ENCODE peak calls at places on chromosomes 5 and 9, in nine cellular contexts. T is osteoblast; A is NCI-H748 treated with DMSO at 0.1 percent for 48 hours; D is AG10803; R is mucosa of gallbladder; G is AG08396; F is stimulated activated CD4-positive, alpha-beta T cell treated with anti-CD3 and anti-CD28 coated beads, TNF-alpha, amount 100 ng/mL, for 24 hours; C is fibroblast of pulmonary artery; J is endothelial cell of umbilical vein. X is an unnamed sample.

GRCh38 chr5:178297751-178298150 is 65.1 kb upstream of the PHYKPL start:
- DNase-seq in T (peak; percentile 45), A (no peak), D (no peak), R (no peak), G (no peak), F (no peak), C (no peak), J (no peak), X (no peak)

GRCh38 chr5:133977161-133977787 is 8.8 kb upstream of the C5orf15 start:
- DNase-seq in T (no peak), A (no peak), D (no peak), R (no peak), G (no peak), F (no peak), C (no peak), J (no peak), X (no peak)

GRCh38 chr5:134131578-134132350 is 17.3 kb downstream of the TCF7 start:
- DNase-seq in T (peak; percentile 26), A (no peak), D (no peak), R (no peak), G (no peak), F (no peak), C (no peak), J (no peak), X (no peak)

GRCh38 chr5:135568923-135569360 is 9.8 kb downstream of the CXCL14 start:
- DNase-seq in T (peak; percentile 27), A (no peak), D (no peak), R (no peak), G (no peak), F (no peak), C (no peak), J (no peak), X (no peak)

GRCh38 chr9:87213948-87214347 is 266.6 kb upstream of the GAS1 start:
- DNase-seq in T (peak; percentile 75), A (no peak), D (peak; percentile 34), R (no peak), G (no peak), F (no peak), C (no peak), J (no peak), X (no peak)

GRCh38 chr5:172854451-172854871 is 20.4 kb downstream of the ERGIC1 start:
- DNase-seq in T (peak; percentile 91), A (no peak), D (peak; percentile 53), R (peak; percentile 71), G (no peak), F (no peak), C (no peak), J (peak; percentile 70), X (no peak)

GRCh38 chr9:37127018-37127417 is 6.6 kb downstream of the ZCCHC7 start:
- DNase-seq in T (no peak), A (no peak), D (no peak), R (no peak), G (no peak), F (no peak), C (no peak), J (no peak), X (no peak)

GRCh38 chr9:21362287-21362686 is 5.6 kb downstream of the IFNA13 start:
- DNase-seq in T (no peak), A (no peak), D (no peak), R (no peak), G (no peak), F (no peak), C (no peak), J (no peak), X (no peak)

GRCh38 chr5:173786296-173787187 is 101.6 kb upstream of the CPEB4 start:
- DNase-seq in T (peak; percentile 14), A (no peak), D (no peak), R (no peak), G (no peak), F (no peak), C (no peak), J (no peak), X (no peak)

GRCh38 chr9:128587453-128587852 is 35.1 kb downstream of the SPTAN1 start:
- DNase-seq in T (no peak), A (no peak), D (no peak), R (no peak), G (no peak), F (peak; percentile 22), C (no peak), J (no peak), X (no peak)

GRCh38 chr9:99451121-99451606 is 229.1 kb downstream of the SEC61B start:
- DNase-seq in T (no peak), A (no peak), D (peak; percentile 70), R (no peak), G (no peak), F (no peak), C (no peak), J (no peak), X (peak; percentile 34)

GRCh38 chr9:18666348-18666747 is 192.4 kb downstream of the ADAMTSL1 start:
- DNase-seq in T (no peak), A (no peak), D (peak; percentile 56), R (no peak), G (peak; percentile 13), F (no peak), C (peak; percentile 26), J (no peak), X (no peak)

GRCh38 chr5:155475318-155475717 is 461.8 kb downstream of the KIF4B start:
- DNase-seq in T (no peak), A (no peak), D (no peak), R (no peak), G (no peak), F (no peak), C (no peak), J (no peak), X (no peak)

GRCh38 chr5:159773062-159773924 is 143.0 kb upstream of the ADRA1B start:
- DNase-seq in T (peak; percentile 98), A (peak; percentile 23), D (peak; percentile 84), R (peak; percentile 64), G (peak; percentile 91), F (peak; percentile 70), C (peak; percentile 84), J (peak; percentile 41), X (peak; percentile 39)

GRCh38 chr5:76849767-76850291 is at the start of gene S100Z:
- DNase-seq in T (no peak), A (no peak), D (no peak), R (no peak), G (no peak), F (peak; percentile 16), C (peak; percentile 20), J (no peak), X (no peak)

GRCh38 chr5:80686757-80687156 is 32.0 kb upstream of the DHFR start:
- DNase-seq in T (no peak), A (no peak), D (peak; percentile 20), R (no peak), G (peak; percentile 12), F (no peak), C (peak; percentile 46), J (peak; percentile 27), X (no peak)

GRCh38 chr9:88043647-88044046 is 69.3 kb upstream of the CDK20 start:
- DNase-seq in T (no peak), A (no peak), D (no peak), R (no peak), G (no peak), F (no peak), C (no peak), J (no peak), X (no peak)

GRCh38 chr5:77748160-77748559 is 28.0 kb downstream of the TBCA start:
- DNase-seq in T (no peak), A (no peak), D (no peak), R (no peak), G (no peak), F (no peak), C (no peak), J (no peak), X (no peak)

GRCh38 chr5:164052536-164053090 is 547.2 kb downstream of the MAT2B start:
- DNase-seq in T (no peak), A (no peak), D (no peak), R (no peak), G (no peak), F (no peak), C (peak; percentile 47), J (peak; percentile 2), X (no peak)

GRCh38 chr5:167995844-167996400 is 295.5 kb upstream of the WWC1 start:
- DNase-seq in T (no peak), A (no peak), D (peak; percentile 29), R (no peak), G (no peak), F (no peak), C (no peak), J (no peak), X (no peak)

GRCh38 chr5:103513696-103514095 is 48.9 kb downstream of the NUDT12 start:
- DNase-seq in T (no peak), A (no peak), D (no peak), R (no peak), G (no peak), F (no peak), C (no peak), J (no peak), X (no peak)

GRCh38 chr5:55226934-55227737 is at the start of gene MCIDAS:
- DNase-seq in T (peak; percentile 96), A (peak; percentile 36), D (peak; percentile 13), R (peak; percentile 57), G (peak; percentile 51), F (peak; percentile 43), C (no peak), J (peak; percentile 56), X (no peak)

GRCh38 chr9:2778816-2779215 is 61.5 kb downstream of the KCNV2 start:
- DNase-seq in T (no peak), A (no peak), D (no peak), R (no peak), G (no peak), F (no peak), C (no peak), J (no peak), X (no peak)